ENCODE peak calls at places on chromosomes 11 and 22, in six cellular contexts. One of them, this sample, is unnamed.

GRCh38 chr11:88535266-88535665 is 197.7 kb upstream of the CTSC start:
- DNase-seq in pancreas: no peak
- DNase-seq in BJ: no peak
- DNase-seq in T-helper 2 cell treated with Interferon-gamma antibody and Interleukin-4, amounts not matched to agents 5 μg/mL and 100 μg/mL, for 36 hours: no peak
- DNase-seq in body of pancreas: no peak
- DNase-seq in cardiac fibroblast: peak; percentile 56
- DNase-seq in this sample: no peak

GRCh38 chr22:36506637-36507517 is at the start of gene FOXRED2:
- DNase-seq in pancreas: peak; percentile 83
- DNase-seq in BJ: no peak
- DNase-seq in T-helper 2 cell treated with Interferon-gamma antibody and Interleukin-4, amounts not matched to agents 5 μg/mL and 100 μg/mL, for 36 hours: peak; percentile 92
- DNase-seq in body of pancreas: peak; percentile 92
- DNase-seq in cardiac fibroblast: peak; percentile 75
- DNase-seq in this sample: peak; percentile 90

GRCh38 chr11:73645570-73645969 is 811 bp upstream of the PLEKHB1 start:
- DNase-seq in pancreas: no peak
- DNase-seq in BJ: no peak
- DNase-seq in T-helper 2 cell treated with Interferon-gamma antibody and Interleukin-4, amounts not matched to agents 5 μg/mL and 100 μg/mL, for 36 hours: no peak
- DNase-seq in body of pancreas: no peak
- DNase-seq in cardiac fibroblast: no peak
- DNase-seq in this sample: no peak

GRCh38 chr11:130139401-130139800 is 20.2 kb upstream of the ST14 start:
- DNase-seq in pancreas: no peak
- DNase-seq in BJ: no peak
- DNase-seq in T-helper 2 cell treated with Interferon-gamma antibody and Interleukin-4, amounts not matched to agents 5 μg/mL and 100 μg/mL, for 36 hours: no peak
- DNase-seq in body of pancreas: no peak
- DNase-seq in cardiac fibroblast: no peak
- DNase-seq in this sample: no peak

GRCh38 chr11:126167476-126167875 is 44.0 kb downstream of the RPUSD4 start:
- DNase-seq in pancreas: no peak
- DNase-seq in BJ: no peak
- DNase-seq in T-helper 2 cell treated with Interferon-gamma antibody and Interleukin-4, amounts not matched to agents 5 μg/mL and 100 μg/mL, for 36 hours: no peak
- DNase-seq in body of pancreas: no peak
- DNase-seq in cardiac fibroblast: no peak
- DNase-seq in this sample: peak; percentile 7

GRCh38 chr22:40276877-40277823 is 69.2 kb upstream of the ADSL start:
- DNase-seq in pancreas: no peak
- DNase-seq in BJ: no peak
- DNase-seq in T-helper 2 cell treated with Interferon-gamma antibody and Interleukin-4, amounts not matched to agents 5 μg/mL and 100 μg/mL, for 36 hours: no peak
- DNase-seq in body of pancreas: peak; percentile 22
- DNase-seq in cardiac fibroblast: peak; percentile 79
- DNase-seq in this sample: no peak

GRCh38 chr22:23751441-23751996 is 607 bp upstream of the ZNF70 start:
- DNase-seq in pancreas: no peak
- DNase-seq in BJ: no peak
- DNase-seq in T-helper 2 cell treated with Interferon-gamma antibody and Interleukin-4, amounts not matched to agents 5 μg/mL and 100 μg/mL, for 36 hours: no peak
- DNase-seq in body of pancreas: no peak
- DNase-seq in cardiac fibroblast: no peak
- DNase-seq in this sample: no peak

GRCh38 chr22:18987765-18988164 is 51.7 kb upstream of the PRODH start:
- DNase-seq in pancreas: peak; percentile 47
- DNase-seq in BJ: no peak
- DNase-seq in T-helper 2 cell treated with Interferon-gamma antibody and Interleukin-4, amounts not matched to agents 5 μg/mL and 100 μg/mL, for 36 hours: no peak
- DNase-seq in body of pancreas: peak; percentile 69
- DNase-seq in cardiac fibroblast: peak; percentile 4
- DNase-seq in this sample: peak; percentile 73

GRCh38 chr11:122439911-122440782 is 215.4 kb upstream of the UBASH3B start:
- DNase-seq in pancreas: no peak
- DNase-seq in BJ: no peak
- DNase-seq in T-helper 2 cell treated with Interferon-gamma antibody and Interleukin-4, amounts not matched to agents 5 μg/mL and 100 μg/mL, for 36 hours: no peak
- DNase-seq in body of pancreas: peak; percentile 25
- DNase-seq in cardiac fibroblast: peak; percentile 27
- DNase-seq in this sample: peak; percentile 35

GRCh38 chr11:66324626-66325025 is 7.8 kb upstream of the CD248 start:
- DNase-seq in pancreas: no peak
- DNase-seq in BJ: no peak
- DNase-seq in T-helper 2 cell treated with Interferon-gamma antibody and Interleukin-4, amounts not matched to agents 5 μg/mL and 100 μg/mL, for 36 hours: no peak
- DNase-seq in body of pancreas: no peak
- DNase-seq in cardiac fibroblast: peak; percentile 55
- DNase-seq in this sample: no peak

GRCh38 chr11:60821827-60822599 is 19.9 kb upstream of the CCDC86 start:
- DNase-seq in pancreas: no peak
- DNase-seq in BJ: no peak
- DNase-seq in T-helper 2 cell treated with Interferon-gamma antibody and Interleukin-4, amounts not matched to agents 5 μg/mL and 100 μg/mL, for 36 hours: no peak
- DNase-seq in body of pancreas: no peak
- DNase-seq in cardiac fibroblast: no peak
- DNase-seq in this sample: no peak

GRCh38 chr22:43078522-43078921 is 10.7 kb downstream of the TTLL1 start:
- DNase-seq in pancreas: no peak
- DNase-seq in BJ: no peak
- DNase-seq in T-helper 2 cell treated with Interferon-gamma antibody and Interleukin-4, amounts not matched to agents 5 μg/mL and 100 μg/mL, for 36 hours: no peak
- DNase-seq in body of pancreas: no peak
- DNase-seq in cardiac fibroblast: no peak
- DNase-seq in this sample: no peak

GRCh38 chr22:40289991-40290459 is 56.3 kb upstream of the ADSL start:
- DNase-seq in pancreas: no peak
- DNase-seq in BJ: no peak
- DNase-seq in T-helper 2 cell treated with Interferon-gamma antibody and Interleukin-4, amounts not matched to agents 5 μg/mL and 100 μg/mL, for 36 hours: peak; percentile 60
- DNase-seq in body of pancreas: no peak
- DNase-seq in cardiac fibroblast: no peak
- DNase-seq in this sample: no peak

GRCh38 chr11:67996622-67997459 is 7.1 kb downstream of the UNC93B1 start:
- DNase-seq in pancreas: peak; percentile 83
- DNase-seq in BJ: no peak
- DNase-seq in T-helper 2 cell treated with Interferon-gamma antibody and Interleukin-4, amounts not matched to agents 5 μg/mL and 100 μg/mL, for 36 hours: peak; percentile 32
- DNase-seq in body of pancreas: peak; percentile 66
- DNase-seq in cardiac fibroblast: peak; percentile 36
- DNase-seq in this sample: peak; percentile 70

GRCh38 chr11:73854680-73855079 is 22.0 kb downstream of the COA4 start:
- DNase-seq in pancreas: no peak
- DNase-seq in BJ: no peak
- DNase-seq in T-helper 2 cell treated with Interferon-gamma antibody and Interleukin-4, amounts not matched to agents 5 μg/mL and 100 μg/mL, for 36 hours: no peak
- DNase-seq in body of pancreas: no peak
- DNase-seq in cardiac fibroblast: peak; percentile 59
- DNase-seq in this sample: no peak

GRCh38 chr11:122670131-122670530 is 14.6 kb downstream of the UBASH3B start:
- DNase-seq in pancreas: no peak
- DNase-seq in BJ: no peak
- DNase-seq in T-helper 2 cell treated with Interferon-gamma antibody and Interleukin-4, amounts not matched to agents 5 μg/mL and 100 μg/mL, for 36 hours: no peak
- DNase-seq in body of pancreas: no peak
- DNase-seq in cardiac fibroblast: no peak
- DNase-seq in this sample: no peak

GRCh38 chr11:46450846-46451470 is 59.4 kb upstream of the CHRM4 start:
- DNase-seq in pancreas: no peak
- DNase-seq in BJ: no peak
- DNase-seq in T-helper 2 cell treated with Interferon-gamma antibody and Interleukin-4, amounts not matched to agents 5 μg/mL and 100 μg/mL, for 36 hours: no peak
- DNase-seq in body of pancreas: no peak
- DNase-seq in cardiac fibroblast: peak; percentile 20
- DNase-seq in this sample: no peak

GRCh38 chr11:69670158-69670845 is 4.9 kb downstream of the LTO1 start:
- DNase-seq in pancreas: peak; percentile 58
- DNase-seq in BJ: no peak
- DNase-seq in T-helper 2 cell treated with Interferon-gamma antibody and Interleukin-4, amounts not matched to agents 5 μg/mL and 100 μg/mL, for 36 hours: peak; percentile 34
- DNase-seq in body of pancreas: peak; percentile 82
- DNase-seq in cardiac fibroblast: peak; percentile 93
- DNase-seq in this sample: peak; percentile 86

GRCh38 chr11:119671048-119671447 is 58.0 kb downstream of the NECTIN1 start:
- DNase-seq in pancreas: no peak
- DNase-seq in BJ: peak; percentile 1
- DNase-seq in T-helper 2 cell treated with Interferon-gamma antibody and Interleukin-4, amounts not matched to agents 5 μg/mL and 100 μg/mL, for 36 hours: no peak
- DNase-seq in body of pancreas: peak; percentile 69
- DNase-seq in cardiac fibroblast: peak; percentile 89
- DNase-seq in this sample: no peak

GRCh38 chr11:70483077-70483861 is 84.9 kb downstream of the CTTN start:
- DNase-seq in pancreas: no peak
- DNase-seq in BJ: no peak
- DNase-seq in T-helper 2 cell treated with Interferon-gamma antibody and Interleukin-4, amounts not matched to agents 5 μg/mL and 100 μg/mL, for 36 hours: no peak
- DNase-seq in body of pancreas: no peak
- DNase-seq in cardiac fibroblast: peak; percentile 65
- DNase-seq in this sample: no peak

GRCh38 chr11:112516771-112517170 is 256.1 kb upstream of the PLET1 start:
- DNase-seq in pancreas: no peak
- DNase-seq in BJ: no peak
- DNase-seq in T-helper 2 cell treated with Interferon-gamma antibody and Interleukin-4, amounts not matched to agents 5 μg/mL and 100 μg/mL, for 36 hours: no peak
- DNase-seq in body of pancreas: no peak
- DNase-seq in cardiac fibroblast: no peak
- DNase-seq in this sample: no peak

GRCh38 chr22:48313156-48313555 is 1514.5 kb downstream of the BRD1 start:
- DNase-seq in pancreas: no peak
- DNase-seq in BJ: no peak
- DNase-seq in T-helper 2 cell treated with Interferon-gamma antibody and Interleukin-4, amounts not matched to agents 5 μg/mL and 100 μg/mL, for 36 hours: no peak
- DNase-seq in body of pancreas: no peak
- DNase-seq in cardiac fibroblast: no peak
- DNase-seq in this sample: no peak

GRCh38 chr22:46738642-46738960 is 549 bp upstream of the CERK start:
- DNase-seq in pancreas: no peak
- DNase-seq in BJ: no peak
- DNase-seq in T-helper 2 cell treated with Interferon-gamma antibody and Interleukin-4, amounts not matched to agents 5 μg/mL and 100 μg/mL, for 36 hours: no peak
- DNase-seq in body of pancreas: no peak
- DNase-seq in cardiac fibroblast: no peak
- DNase-seq in this sample: no peak

GRCh38 chr11:94790771-94791180 is 22.6 kb downstream of the AMOTL1 start:
- DNase-seq in pancreas: no peak
- DNase-seq in BJ: no peak
- DNase-seq in T-helper 2 cell treated with Interferon-gamma antibody and Interleukin-4, amounts not matched to agents 5 μg/mL and 100 μg/mL, for 36 hours: no peak
- DNase-seq in body of pancreas: no peak
- DNase-seq in cardiac fibroblast: no peak
- DNase-seq in this sample: no peak

GRCh38 chr11:67082071-67082791 is 25.6 kb downstream of the RHOD start:
- DNase-seq in pancreas: no peak
- DNase-seq in BJ: no peak
- DNase-seq in T-helper 2 cell treated with Interferon-gamma antibody and Interleukin-4, amounts not matched to agents 5 μg/mL and 100 μg/mL, for 36 hours: no peak
- DNase-seq in body of pancreas: no peak
- DNase-seq in cardiac fibroblast: no peak
- DNase-seq in this sample: no peak

GRCh38 chr11:64917663-64917995 is 620 bp upstream of the ATG2A start:
- DNase-seq in pancreas: no peak
- DNase-seq in BJ: no peak
- DNase-seq in T-helper 2 cell treated with Interferon-gamma antibody and Interleukin-4, amounts not matched to agents 5 μg/mL and 100 μg/mL, for 36 hours: no peak
- DNase-seq in body of pancreas: no peak
- DNase-seq in cardiac fibroblast: no peak
- DNase-seq in this sample: no peak

GRCh38 chr22:26542831-26543230 is 30.6 kb upstream of the TFIP11 start:
- DNase-seq in pancreas: no peak
- DNase-seq in BJ: no peak
- DNase-seq in T-helper 2 cell treated with Interferon-gamma antibody and Interleukin-4, amounts not matched to agents 5 μg/mL and 100 μg/mL, for 36 hours: no peak
- DNase-seq in body of pancreas: no peak
- DNase-seq in cardiac fibroblast: no peak
- DNase-seq in this sample: no peak

GRCh38 chr11:12906501-12906900 is 102.6 kb upstream of the RASSF10 start:
- DNase-seq in pancreas: no peak
- DNase-seq in BJ: no peak
- DNase-seq in T-helper 2 cell treated with Interferon-gamma antibody and Interleukin-4, amounts not matched to agents 5 μg/mL and 100 μg/mL, for 36 hours: no peak
- DNase-seq in body of pancreas: no peak
- DNase-seq in cardiac fibroblast: peak; percentile 23
- DNase-seq in this sample: no peak

GRCh38 chr11:120307476-120307875 is 17.6 kb upstream of the TLCD5 start:
- DNase-seq in pancreas: no peak
- DNase-seq in BJ: no peak
- DNase-seq in T-helper 2 cell treated with Interferon-gamma antibody and Interleukin-4, amounts not matched to agents 5 μg/mL and 100 μg/mL, for 36 hours: no peak
- DNase-seq in body of pancreas: no peak
- DNase-seq in cardiac fibroblast: no peak
- DNase-seq in this sample: no peak

GRCh38 chr11:20088368-20089260 is 71.7 kb downstream of the DBX1 start:
- DNase-seq in pancreas: no peak
- DNase-seq in BJ: no peak
- DNase-seq in T-helper 2 cell treated with Interferon-gamma antibody and Interleukin-4, amounts not matched to agents 5 μg/mL and 100 μg/mL, for 36 hours: no peak
- DNase-seq in body of pancreas: no peak
- DNase-seq in cardiac fibroblast: peak; percentile 21
- DNase-seq in this sample: no peak

GRCh38 chr22:43511276-43511910 is 99.6 kb downstream of the MPPED1 start:
- DNase-seq in pancreas: no peak
- DNase-seq in BJ: no peak
- DNase-seq in T-helper 2 cell treated with Interferon-gamma antibody and Interleukin-4, amounts not matched to agents 5 μg/mL and 100 μg/mL, for 36 hours: no peak
- DNase-seq in body of pancreas: no peak
- DNase-seq in cardiac fibroblast: no peak
- DNase-seq in this sample: no peak

GRCh38 chr22:19818264-19819208 is 36.1 kb downstream of the GNB1L start:
- DNase-seq in pancreas: peak; percentile 5
- DNase-seq in BJ: no peak
- DNase-seq in T-helper 2 cell treated with Interferon-gamma antibody and Interleukin-4, amounts not matched to agents 5 μg/mL and 100 μg/mL, for 36 hours: no peak
- DNase-seq in body of pancreas: no peak
- DNase-seq in cardiac fibroblast: no peak
- DNase-seq in this sample: peak; percentile 6

This sample was measured in right lobe of liver.